ENCODE peak calls at places on chromosomes 6 and 20, in four cellular contexts. U is stimulated activated CD8-positive, alpha-beta memory T cell treated with anti-CD3 and anti-CD28 coated beads, Interleukin-15, amount 100 ng/mL, for 24 hours; A is ELR; V is GF-D8. X is an unnamed sample.

GRCh38 chr20:50701055-50701963 is 10.0 kb upstream of the RIPOR3 start:
- DNase-seq in U (no peak), A (no peak), V (no peak), X (no peak)

GRCh38 chr6:128494440-128494839 is 26.0 kb downstream of the PTPRK start:
- DNase-seq in U (no peak), A (no peak), V (no peak), X (no peak)

GRCh38 chr6:111215134-111215533 is 127.8 kb downstream of the SLC16A10 start:
- DNase-seq in U (no peak), A (no peak), V (no peak), X (no peak)

GRCh38 chr6:42010185-42010872 is 40.0 kb upstream of the TAF8 start:
- DNase-seq in U (no peak), A (no peak), V (peak), X (peak)

GRCh38 chr20:33370296-33370695 is 31.0 kb downstream of the CDK5RAP1 start:
- DNase-seq in U (no peak), A (peak), V (no peak), X (no peak)

GRCh38 chr20:36465109-36466080 is 75.9 kb upstream of the MYL9 start:
- DNase-seq in U (no peak), A (peak), V (no peak), X (peak)

GRCh38 chr20:63060057-63060991 is 53.6 kb upstream of the BHLHE23 start:
- DNase-seq in U (no peak), A (peak), V (no peak), X (no peak)

GRCh38 chr6:114055758-114056157 is 84.8 kb upstream of the HDAC2 start:
- DNase-seq in U (no peak), A (no peak), V (no peak), X (no peak)

GRCh38 chr20:58719258-58719657 is 26.7 kb downstream of the NPEPL1 start:
- DNase-seq in U (no peak), A (no peak), V (no peak), X (no peak)

GRCh38 chr6:13513606-13514502 is 26.5 kb upstream of the GFOD1 start:
- DNase-seq in U (no peak), A (no peak), V (no peak), X (no peak)

X was measured in Kasumi-1.